ENCODE peak calls at places on chromosomes 6 and 20, in nine cellular contexts. S is astrocyte, L is lower lobe of right lung, H is tibial artery, K is OCI-LY7, J is H9, W is GM10248, N is astrocyte of the cerebellum, B is fibroblast of pulmonary artery. A is an unnamed sample.

GRCh38 chr6:134888316-134888715 is 61.6 kb downstream of the ALDH8A1 start:
- DNase-seq in S (no peak), L (no peak), H (no peak), K (no peak), J (no peak), W (no peak), N (no peak), B (no peak), A (no peak)

GRCh38 chr20:50551288-50551687 is 41.1 kb downstream of the PTPN1 start:
- DNase-seq in S (no peak), L (no peak), H (no peak), K (no peak), J (no peak), W (no peak), N (no peak), B (no peak), A (no peak)

GRCh38 chr6:148521586-148521985 is 178.9 kb downstream of the SASH1 start:
- DNase-seq in S (peak), L (no peak), H (no peak), K (no peak), J (no peak), W (no peak), N (no peak), B (peak), A (no peak)

GRCh38 chr6:40485300-40485699 is 101.9 kb downstream of the LRFN2 start:
- DNase-seq in S (no peak), L (no peak), H (no peak), K (no peak), J (no peak), W (no peak), N (no peak), B (no peak), A (no peak)

GRCh38 chr20:59565768-59566461 is 38.4 kb upstream of the PHACTR3 start:
- DNase-seq in S (no peak), L (no peak), H (no peak), K (no peak), J (no peak), W (no peak), N (no peak), B (no peak), A (no peak)

GRCh38 chr20:58710481-58711265 is 18.1 kb downstream of the NPEPL1 start:
- DNase-seq in S (no peak), L (no peak), H (no peak), K (no peak), J (peak), W (no peak), N (no peak), B (no peak), A (no peak)

GRCh38 chr20:17645546-17646208 is 36.4 kb downstream of the RRBP1 start:
- DNase-seq in S (no peak), L (peak), H (no peak), K (no peak), J (no peak), W (no peak), N (no peak), B (no peak), A (no peak)

GRCh38 chr6:56096454-56096853 is 150.9 kb downstream of the COL21A1 start:
- DNase-seq in S (peak), L (no peak), H (no peak), K (no peak), J (no peak), W (no peak), N (no peak), B (no peak), A (no peak)

GRCh38 chr20:383889-384288 is 3.3 kb downstream of the TRIB3 start:
- DNase-seq in S (no peak), L (no peak), H (no peak), K (no peak), J (no peak), W (no peak), N (no peak), B (no peak), A (no peak)

GRCh38 chr6:25701807-25702206 is 49.8 kb downstream of the SCGN start:
- DNase-seq in S (no peak), L (no peak), H (no peak), K (no peak), J (no peak), W (no peak), N (no peak), B (no peak), A (no peak)

GRCh38 chr20:20495719-20496474 is 128.0 kb downstream of the INSM1 start:
- DNase-seq in S (no peak), L (no peak), H (no peak), K (no peak), J (no peak), W (no peak), N (no peak), B (no peak), A (no peak)

GRCh38 chr20:56986931-56987720 is 279.3 kb downstream of the BMP7 start:
- DNase-seq in S (no peak), L (no peak), H (no peak), K (no peak), J (no peak), W (no peak), N (no peak), B (no peak), A (no peak)

GRCh38 chr6:50056242-50056641 is 6.5 kb upstream of the DEFB112 start:
- DNase-seq in S (no peak), L (no peak), H (no peak), K (no peak), J (no peak), W (no peak), N (no peak), B (no peak), A (no peak)

GRCh38 chr6:22320750-22321149 is 23.9 kb upstream of the PRL start:
- DNase-seq in S (peak), L (no peak), H (no peak), K (no peak), J (no peak), W (no peak), N (peak), B (peak), A (peak)

GRCh38 chr6:68976260-68976659 is 341.2 kb downstream of the ADGRB3 start:
- DNase-seq in S (no peak), L (no peak), H (no peak), K (no peak), J (no peak), W (no peak), N (no peak), B (peak), A (no peak)

GRCh38 chr6:52493669-52494068 is 73.5 kb downstream of the EFHC1 start:
- DNase-seq in S (no peak), L (no peak), H (no peak), K (no peak), J (no peak), W (no peak), N (no peak), B (no peak), A (no peak)

GRCh38 chr20:64224344-64225165 is 31.0 kb upstream of the PCMTD2 start:
- DNase-seq in S (peak), L (no peak), H (no peak), K (no peak), J (no peak), W (no peak), N (peak), B (peak), A (peak)

GRCh38 chr20:45934046-45934586 is 367 bp upstream of the PCIF1 start:
- DNase-seq in S (peak), L (peak), H (peak), K (peak), J (peak), W (peak), N (no peak), B (peak), A (no peak)

GRCh38 chr20:40892642-40893041 is 136.0 kb upstream of the TOP1 start:
- DNase-seq in S (no peak), L (no peak), H (no peak), K (peak), J (no peak), W (no peak), N (no peak), B (no peak), A (no peak)

GRCh38 chr6:26165261-26165790 is 78.1 kb downstream of the HFE start:
- DNase-seq in S (no peak), L (no peak), H (no peak), K (no peak), J (no peak), W (no peak), N (no peak), B (no peak), A (no peak)

GRCh38 chr6:159726196-159726917 is 949 bp upstream of the WTAP start:
- DNase-seq in S (no peak), L (no peak), H (no peak), K (no peak), J (no peak), W (no peak), N (no peak), B (no peak), A (no peak)

GRCh38 chr6:159726918-159727716 is at the start of gene WTAP:
- DNase-seq in S (peak), L (peak), H (peak), K (peak), J (peak), W (peak), N (peak), B (peak), A (peak)

GRCh38 chr6:159729598-159729997 is 2.3 kb downstream of the WTAP start:
- DNase-seq in S (no peak), L (no peak), H (no peak), K (peak), J (no peak), W (peak), N (no peak), B (peak), A (no peak)

GRCh38 chr6:159728552-159728951 is 1.2 kb downstream of the WTAP start:
- DNase-seq in S (no peak), L (no peak), H (no peak), K (peak), J (no peak), W (no peak), N (no peak), B (no peak), A (no peak)

DNA sequence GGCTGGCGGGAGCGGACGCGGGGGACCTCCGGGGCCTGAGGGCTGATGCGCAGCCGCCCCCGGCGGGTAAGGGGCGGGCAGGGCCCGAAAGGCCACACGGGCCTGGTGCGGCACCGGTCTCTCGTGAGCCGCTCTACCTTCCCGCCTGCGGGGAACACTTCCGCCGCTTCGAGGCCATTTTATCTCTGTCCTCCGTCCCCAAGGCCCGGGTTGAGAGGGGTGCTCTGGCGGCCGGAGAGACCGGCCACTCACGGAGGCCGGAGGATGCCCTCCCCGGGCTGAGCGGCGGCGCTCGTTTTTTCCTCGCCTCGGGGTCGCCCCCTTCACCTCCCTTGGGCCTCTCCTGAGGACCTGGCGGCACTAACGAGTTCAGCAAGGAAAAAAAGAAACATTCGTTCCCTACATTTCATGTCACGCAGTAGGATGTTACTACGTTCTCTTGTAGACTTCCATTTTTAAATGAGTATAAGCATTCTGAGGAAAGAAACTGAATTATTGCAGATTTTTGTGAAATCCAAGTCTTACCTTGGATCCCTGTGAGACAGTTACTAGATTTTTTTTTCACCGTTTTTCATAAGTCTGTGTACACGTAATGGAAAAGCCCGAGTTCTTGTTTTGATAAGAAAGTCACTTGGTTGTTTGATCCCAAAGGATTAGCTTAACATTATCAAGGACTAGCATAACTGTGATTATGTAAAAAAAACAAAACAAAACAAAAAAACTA is 573 bp downstream of the WTAP start:
- DNase-seq in S (no peak), L (no peak), H (no peak), K (peak), J (no peak), W (peak), N (no peak), B (peak), A (no peak)
- TF ChIP-seq CTCF in S (no peak), L (no peak), H (no peak), K (no peak), J (no peak), W (no peak), N (no peak), B (no peak), A (no peak)

DNA sequence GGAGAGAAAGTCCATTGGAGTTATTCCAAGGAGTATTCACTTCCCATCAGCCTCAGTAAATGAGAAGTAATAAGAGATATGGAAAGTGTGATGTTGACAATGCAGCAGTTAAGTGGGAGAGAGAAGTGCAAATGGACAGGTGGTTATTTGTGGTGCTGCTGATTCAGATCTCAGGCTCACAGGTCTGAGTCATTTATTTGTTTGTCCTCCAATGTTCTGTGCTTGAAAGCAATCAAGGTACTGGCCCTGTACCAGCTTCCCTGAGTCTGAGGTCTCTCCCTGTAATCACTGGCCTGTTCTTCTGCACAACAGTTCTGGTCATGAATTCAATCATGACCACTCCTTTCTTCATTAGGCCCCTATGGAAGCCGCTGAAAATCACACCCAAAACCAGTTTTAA is 827.7 kb downstream of the MAFB start:
- DNase-seq in S (no peak), L (no peak), H (no peak), K (no peak), J (no peak), W (no peak), N (no peak), B (no peak), A (no peak)
- TF ChIP-seq CTCF in S (no peak), L (no peak), H (no peak), K (no peak), J (no peak), W (no peak), N (no peak), B (no peak), A (no peak)

DNA sequence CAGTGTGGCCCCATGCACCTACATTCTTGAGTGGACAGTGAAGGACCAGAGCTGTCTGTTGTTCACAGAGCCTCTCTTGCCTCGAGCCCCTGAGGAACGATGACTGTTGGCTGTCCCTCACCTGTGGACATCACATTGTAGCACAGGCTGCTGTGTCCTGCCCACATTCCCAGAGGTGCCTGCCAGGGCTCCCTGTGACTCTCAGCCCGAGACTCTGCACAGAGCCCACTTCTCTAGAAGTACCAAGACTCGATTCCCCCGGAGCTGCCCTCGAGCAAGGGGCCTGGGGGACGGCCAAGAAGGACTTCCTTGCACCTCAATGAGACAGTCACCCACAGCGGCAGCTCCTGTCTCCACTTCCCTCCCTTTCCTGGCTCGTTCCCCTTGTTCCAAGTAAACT is 28.6 kb upstream of the DLGAP4 start:
- DNase-seq in S (no peak), L (no peak), H (no peak), K (no peak), J (no peak), W (no peak), N (no peak), B (no peak), A (no peak)
- TF ChIP-seq CTCF in S (no peak), L (no peak), H (no peak), K (no peak), J (no peak), W (no peak), N (no peak), B (no peak), A (no peak)

GRCh38 chr6:37535701-37536461 is 36.2 kb upstream of the CCDC167 start:
- DNase-seq in S (no peak), L (no peak), H (no peak), K (peak), J (peak), W (peak), N (no peak), B (no peak), A (no peak)

GRCh38 chr6:37525460-37526357 is 26.0 kb upstream of the CCDC167 start:
- DNase-seq in S (no peak), L (no peak), H (no peak), K (no peak), J (peak), W (peak), N (no peak), B (peak), A (no peak)

GRCh38 chr6:37530294-37530693 is 30.6 kb upstream of the CCDC167 start:
- DNase-seq in S (no peak), L (no peak), H (no peak), K (no peak), J (no peak), W (no peak), N (no peak), B (no peak), A (no peak)

GRCh38 chr6:37532122-37532521 is 32.4 kb upstream of the CCDC167 start:
- DNase-seq in S (no peak), L (no peak), H (no peak), K (no peak), J (no peak), W (no peak), N (no peak), B (no peak), A (no peak)

DNA sequence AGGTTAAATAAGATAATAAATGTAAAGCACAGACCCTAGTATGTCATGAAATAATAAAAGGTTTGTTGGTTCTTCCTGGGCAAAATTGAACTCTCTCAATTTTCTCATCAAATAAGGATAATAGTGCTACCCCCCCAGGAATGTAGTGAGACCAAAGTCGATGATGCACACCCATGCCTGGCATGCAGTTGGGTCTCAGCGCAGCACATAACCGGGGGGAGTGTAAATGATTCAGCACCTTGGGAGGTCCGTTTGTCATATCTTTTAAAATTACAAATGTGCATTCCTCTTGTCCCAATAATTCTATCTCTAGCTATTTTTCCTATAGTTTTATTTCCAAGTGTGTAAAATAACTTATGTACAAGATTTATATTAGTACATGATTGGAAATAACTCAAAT is 31.3 kb upstream of the CCDC167 start:
- DNase-seq in S (peak), L (no peak), H (no peak), K (no peak), J (no peak), W (no peak), N (no peak), B (no peak), A (no peak)
- TF ChIP-seq CTCF in S (no peak), L (no peak), H (no peak), K (no peak), J (no peak), W (no peak), N (no peak), B (no peak), A (no peak)

DNA sequence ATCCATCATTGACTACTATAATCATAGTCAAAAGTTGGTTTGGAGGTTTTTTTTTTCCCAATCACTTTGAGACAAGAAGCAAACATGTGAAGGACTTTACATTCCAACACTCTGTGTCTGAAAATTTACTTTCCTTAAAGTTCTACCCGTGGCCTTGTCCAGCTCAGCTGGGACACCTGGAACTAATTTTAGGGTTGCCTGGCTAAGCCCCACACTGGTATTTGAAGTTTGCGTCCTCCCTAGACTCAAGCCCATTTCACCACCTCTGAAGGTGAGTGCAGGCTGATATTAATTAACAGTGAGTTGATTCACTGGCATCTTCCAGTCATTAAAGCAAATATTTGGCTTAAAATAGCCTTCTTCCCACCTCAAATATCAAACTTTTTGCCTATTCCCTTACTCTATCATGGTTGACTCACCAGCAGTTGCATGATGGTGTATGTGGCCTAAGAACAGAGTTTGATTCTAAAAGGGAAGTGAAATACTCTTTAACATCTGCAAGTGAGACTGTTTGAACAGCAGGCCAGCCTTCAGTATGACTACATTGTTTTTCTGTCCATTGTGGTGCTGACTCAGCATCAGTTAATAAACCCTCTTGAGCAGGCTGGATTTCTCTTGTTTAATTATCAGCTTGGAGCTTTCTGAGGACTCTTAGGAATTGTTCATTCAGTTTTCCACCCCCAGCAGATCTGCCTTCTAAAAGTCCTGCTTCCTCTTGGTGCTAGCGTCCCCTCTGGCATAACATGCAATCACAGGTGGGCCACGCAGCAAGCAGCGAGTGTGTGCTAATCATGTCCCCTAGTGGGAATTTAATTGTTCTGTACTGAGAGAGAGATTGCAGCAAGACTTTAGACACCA is 1.8 kb upstream of the PRDM1 start:
- DNase-seq in S (peak), L (no peak), H (no peak), K (peak), J (peak), W (peak), N (peak), B (peak), A (peak)
- TF ChIP-seq CTCF in S (peak), L (peak), H (no peak), K (peak), J (peak), W (peak), N (peak), B (peak), A (peak)

GRCh38 chr20:4261333-4262284 is 246.3 kb upstream of the RNF24 start:
- DNase-seq in S (peak), L (no peak), H (no peak), K (no peak), J (no peak), W (no peak), N (peak), B (no peak), A (no peak)
- TF ChIP-seq CTCF in S (no peak), L (no peak), H (no peak), K (no peak), J (no peak), W (no peak), N (no peak), B (no peak), A (no peak)